ENCODE peak calls at places on chromosomes 6 and 20, in four cellular contexts. H, O, B and J are unnamed samples.

GRCh38 chr6:51928320-51928719 is 159.1 kb downstream of the PKHD1 start:
- DNase-seq in O (no peak), B (no peak), H (no peak), J (no peak)

GRCh38 chr6:31243508-31243907 is 28.4 kb downstream of the HLA-C start:
- DNase-seq in B (no peak), O (no peak), H (no peak), J (no peak)

GRCh38 chr20:23200914-23201313 is 114.8 kb upstream of the CD93 start:
- DNase-seq in H (no peak), B (peak; percentile 85), O (peak; percentile 8), J (no peak)

GRCh38 chr6:101117397-101118185 is 236.5 kb upstream of the ASCC3 start:
- DNase-seq in H (no peak), O (no peak), B (peak; percentile 71), J (no peak)

GRCh38 chr6:141752677-141753076 is 380.0 kb upstream of the GJE1 start:
- DNase-seq in H (no peak), B (no peak), O (no peak), J (no peak)

GRCh38 chr6:11258260-11259237 is 26.1 kb upstream of the NEDD9 start:
- DNase-seq in O (no peak), H (no peak), B (no peak), J (no peak)

GRCh38 chr6:157533397-157533814 is 152.4 kb downstream of the ZDHHC14 start:
- DNase-seq in B (peak; percentile 62), H (no peak), O (no peak), J (no peak)

GRCh38 chr6:66198062-66198624 is 491.1 kb upstream of the EYS start:
- DNase-seq in B (peak; percentile 2), O (no peak), H (no peak), J (no peak)

GRCh38 chr20:49699200-49699992 is 14.3 kb downstream of the B4GALT5 start:
- DNase-seq in H (peak; percentile 57), B (peak; percentile 30), O (no peak), J (no peak)

GRCh38 chr20:20664795-20665194 is 47.6 kb downstream of the RALGAPA2 start:
- DNase-seq in H (peak; percentile 77), B (peak; percentile 41), O (peak; percentile 33), J (peak; percentile 37)

GRCh38 chr6:135586388-135586787 is 88.8 kb upstream of the AHI1 start:
- DNase-seq in O (no peak), B (no peak), H (no peak), J (no peak)

GRCh38 chr6:35185302-35185681 is 28.5 kb upstream of the SCUBE3 start:
- DNase-seq in B (no peak), O (no peak), H (no peak), J (no peak)

GRCh38 chr6:26660096-26660425 is 515 bp upstream of the ZNF322 start:
- DNase-seq in O (no peak), H (no peak), B (peak; percentile 35), J (no peak)

GRCh38 chr6:36917541-36918193 is 31.9 kb downstream of the C6orf89 start:
- DNase-seq in O (no peak), H (no peak), B (no peak), J (no peak)

GRCh38 chr6:25041676-25042598 is 106.2 kb upstream of the RIPOR2 start:
- DNase-seq in H (no peak), O (no peak), B (peak; percentile 38), J (no peak)

GRCh38 chr6:158286413-158286812 is 25.9 kb upstream of the TULP4 start:
- DNase-seq in B (no peak), O (no peak), H (peak; percentile 83), J (no peak)

GRCh38 chr20:12808006-12808567 is 200.7 kb upstream of the SPTLC3 start:
- DNase-seq in H (no peak), B (no peak), O (no peak), J (no peak)

GRCh38 chr20:1188347-1188746 is 3.6 kb upstream of the TMEM74B start:
- DNase-seq in O (no peak), H (no peak), B (no peak), J (no peak)

DNA sequence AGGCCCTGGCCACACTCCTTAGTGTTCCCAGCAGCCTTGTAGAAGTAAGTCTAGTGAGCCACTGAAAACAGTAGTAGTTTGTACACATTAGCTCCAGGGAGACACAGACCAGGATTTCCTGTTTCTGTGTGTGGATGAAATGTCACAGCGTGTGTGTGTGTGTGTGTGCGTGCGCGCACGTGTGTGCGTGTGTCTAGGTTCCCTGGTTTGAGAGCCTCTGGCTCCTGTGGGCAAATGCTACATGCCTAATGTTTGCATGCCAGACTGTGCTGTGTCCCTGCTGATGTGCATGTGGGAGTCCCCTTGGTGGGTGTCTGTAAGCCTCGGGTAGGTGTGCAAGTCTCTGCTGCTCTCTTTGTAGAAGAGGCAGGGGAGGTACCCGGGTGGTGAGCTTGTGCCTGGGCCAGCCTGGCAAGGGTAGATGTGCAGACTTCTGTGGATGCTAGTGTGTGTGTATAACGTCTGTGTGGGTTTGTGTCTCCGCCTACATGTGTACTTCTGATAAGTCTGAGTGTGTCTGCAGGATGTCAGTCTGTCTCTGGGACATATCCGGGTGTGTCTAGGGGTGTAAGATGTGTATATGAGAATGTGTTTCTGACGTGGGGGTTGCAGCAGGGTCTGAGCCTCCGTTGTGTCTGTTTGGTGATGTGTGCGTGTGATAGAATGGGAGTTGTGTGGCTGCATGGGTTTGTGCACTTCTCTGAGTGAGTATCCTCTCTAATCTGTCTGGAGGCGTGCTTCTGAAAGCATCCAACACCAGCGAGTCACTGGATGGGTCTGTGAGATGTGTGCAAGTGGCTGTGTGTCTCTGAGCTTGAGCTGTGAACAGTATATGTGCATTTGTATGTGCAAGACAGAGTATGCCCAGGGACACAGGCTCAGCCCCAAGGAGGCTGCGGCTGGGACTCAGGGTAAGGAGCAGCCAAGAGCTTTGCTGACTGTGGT is 19.0 kb upstream of the TLDC2 start:
- DNase-seq in H (peak; percentile 85), O (no peak), B (no peak), J (no peak)
- H3K27ac ChIP-seq in H (peak overlapping the region; percentile 47), O (peak overlapping the region; percentile 45), B (no peak overlapping the region), J (peak overlapping the region; percentile 24)

DNA sequence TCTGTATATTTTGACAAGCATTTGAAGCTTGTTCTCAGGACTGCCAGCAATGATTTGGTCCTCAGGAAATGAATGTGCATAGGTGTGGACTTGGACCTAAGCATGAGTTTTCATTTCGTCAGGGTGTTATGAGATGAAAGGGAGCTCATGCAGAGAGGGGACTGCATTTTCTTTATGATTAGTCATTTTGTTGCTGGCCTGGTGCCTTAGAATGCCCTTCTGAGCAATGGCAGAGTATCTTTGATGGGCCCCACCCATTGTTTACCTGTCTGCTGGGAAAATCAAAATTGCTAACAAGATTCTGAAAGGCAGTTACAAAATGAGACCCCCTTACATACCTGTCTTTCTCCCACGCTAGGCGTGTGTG is 51.5 kb upstream of the MTHFD1L start:
- DNase-seq in B (no peak), O (peak; percentile 28), H (peak; percentile 22), J (no peak)
- TF ChIP-seq POLR2AphosphoS5 in B (no peak), O (no peak), H (no peak), J (no peak)

GRCh38 chr6:5763407-5763806 is 243.3 kb downstream of the NRN1 start:
- DNase-seq in H (no peak), O (no peak), B (no peak), J (no peak)

GRCh38 chr6:5765141-5765760 is 241.5 kb downstream of the NRN1 start:
- DNase-seq in O (no peak), B (no peak), H (no peak), J (no peak)

GRCh38 chr6:5766260-5766659 is 240.5 kb downstream of the NRN1 start:
- DNase-seq in B (no peak), O (no peak), H (no peak), J (no peak)

GRCh38 chr6:5763871-5764270 is 242.9 kb downstream of the NRN1 start:
- DNase-seq in H (no peak), O (no peak), B (no peak), J (no peak)

DNA sequence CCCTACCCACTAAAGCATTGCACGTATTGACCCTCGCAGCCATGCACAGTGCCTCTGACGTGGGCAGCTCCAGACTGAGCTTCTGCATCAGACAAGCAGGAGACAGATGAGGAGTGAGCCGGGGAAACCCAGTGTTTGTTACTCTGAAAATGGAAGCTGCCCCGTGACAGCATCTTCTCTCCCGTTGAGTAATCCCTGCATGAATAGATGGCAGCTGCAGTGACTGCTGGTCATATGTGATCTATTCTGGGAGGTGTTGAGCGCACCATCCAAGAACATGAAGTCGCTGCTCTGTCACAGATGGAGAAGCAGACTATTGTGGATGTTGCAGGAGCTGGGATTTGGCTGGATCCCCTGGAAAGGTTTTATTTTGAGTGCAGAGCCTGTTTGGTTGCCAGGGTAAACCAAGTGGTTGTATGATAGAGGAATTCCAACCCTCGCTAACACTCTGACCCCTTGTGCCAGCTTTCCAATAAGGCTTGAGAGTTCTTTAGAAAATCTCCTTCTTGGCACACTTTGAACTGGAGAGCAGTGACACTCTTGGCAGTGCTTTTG is 242.2 kb downstream of the NRN1 start:
- DNase-seq in B (no peak), O (no peak), H (no peak), J (no peak)
- H3K27ac ChIP-seq in B (no peak overlapping the region), O (no peak overlapping the region), H (no peak overlapping the region), J (no peak overlapping the region)

DNA sequence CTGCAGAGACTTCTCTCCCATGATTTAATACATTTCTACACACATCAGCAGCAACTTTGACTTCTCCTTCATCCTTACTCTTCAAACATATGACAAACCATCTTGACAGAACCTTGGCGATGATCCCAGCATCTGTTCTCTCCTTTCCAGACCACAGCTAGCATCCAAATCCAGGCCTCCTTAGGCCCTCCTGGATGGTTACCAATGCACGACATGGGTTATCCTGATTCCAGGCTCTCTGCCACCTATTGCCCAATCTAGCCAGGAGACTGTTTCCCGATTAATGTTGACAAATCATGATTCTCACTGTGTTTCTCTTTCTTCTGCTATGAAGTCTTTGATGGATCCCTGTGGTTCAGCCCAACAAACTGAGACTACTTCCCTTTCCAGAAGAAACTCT is 16.7 kb downstream of the LAMA4 start:
- DNase-seq in O (no peak), H (peak; percentile 53), B (no peak), J (no peak)
- TF ChIP-seq POLR2AphosphoS5 in O (no peak), H (no peak), B (no peak), J (no peak)

DNA sequence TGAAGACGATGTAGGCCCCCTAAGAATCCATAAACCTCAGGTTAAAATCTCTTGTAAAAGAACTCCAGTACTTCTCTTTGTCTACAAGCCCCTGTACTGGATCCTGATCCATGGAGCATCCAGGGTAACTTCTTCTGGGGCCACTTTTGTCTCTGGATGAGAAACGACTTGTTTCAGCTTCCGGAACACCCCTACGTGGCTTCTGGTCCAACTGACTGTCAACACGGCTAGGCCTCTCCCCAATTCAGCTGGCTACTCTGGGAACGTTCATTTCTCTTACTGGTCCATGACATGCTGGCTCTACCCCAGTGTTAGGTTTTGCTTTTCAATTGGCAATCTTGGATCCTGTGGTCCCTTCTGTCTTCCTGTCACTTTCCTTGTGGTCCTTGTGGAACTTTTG is 198.0 kb downstream of the BACH2 start:
- DNase-seq in O (no peak), B (no peak), H (no peak), J (no peak)
- H3K27ac ChIP-seq in O (no peak overlapping the region), B (no peak overlapping the region), H (no peak overlapping the region), J (peak overlapping the region; percentile 44)

GRCh38 chr6:125104425-125104824 is 49.1 kb upstream of the TPD52L1 start:
- DNase-seq in H (peak; percentile 22), B (peak; percentile 25), O (no peak), J (no peak)
- TF ChIP-seq POLR2AphosphoS5 in H (no peak), B (no peak), O (no peak), J (no peak)

GRCh38 chr6:9744119-9744518 is 670.8 kb downstream of the TFAP2A start:
- DNase-seq in B (no peak), H (no peak), O (no peak), J (no peak)
- H3K27ac ChIP-seq in B (no peak overlapping the region), H (no peak overlapping the region), O (no peak overlapping the region), J (no peak overlapping the region)